ENCODE peak calls at places on chromosomes 3 and 15, in eight cellular contexts. D, Q, I, X, T, U, R and J are unnamed samples.
A peak's percentile ranks its signal among the peaks of the same experiment; 100 is the strongest.

GRCh38 chr15:43251863-43252241 is 14.9 kb downstream of the TGM5 start:
- DNase-seq in I (no peak), U (no peak), X (no peak), D (no peak), Q (no peak), R (no peak), T (no peak), J (no peak)

GRCh38 chr15:39468828-39469227 is 112.1 kb upstream of the THBS1 start:
- DNase-seq in D (peak; percentile 31), Q (no peak), X (no peak), I (no peak), T (no peak), R (no peak), U (no peak), J (no peak)

GRCh38 chr3:183541235-183541655 is 14.3 kb downstream of the KLHL6 start:
- DNase-seq in Q (no peak), U (no peak), R (no peak), X (no peak), T (no peak), I (no peak), D (no peak), J (no peak)

GRCh38 chr3:163422671-163423070 is 1655.6 kb downstream of the SI start:
- DNase-seq in D (no peak), R (no peak), I (no peak), Q (no peak), T (no peak), U (peak; percentile 9), X (no peak), J (no peak)

GRCh38 chr3:47362704-47363103 is 18.1 kb upstream of the PTPN23 start:
- DNase-seq in T (no peak), Q (no peak), R (no peak), D (no peak), U (no peak), I (no peak), X (no peak), J (no peak)

GRCh38 chr15:49041406-49041805 is 4.8 kb downstream of the SECISBP2L start:
- DNase-seq in D (no peak), U (no peak), X (no peak), T (no peak), I (no peak), Q (no peak), R (peak; percentile 40), J (no peak)

GRCh38 chr3:13750215-13750614 is 129.7 kb downstream of the WNT7A start:
- DNase-seq in Q (no peak), U (no peak), I (no peak), T (no peak), R (no peak), X (no peak), D (no peak), J (no peak)

GRCh38 chr15:69253156-69253555 is 45.6 kb upstream of the PAQR5 start:
- DNase-seq in Q (no peak), X (no peak), T (no peak), D (peak; percentile 80), I (peak; percentile 48), R (peak; percentile 92), U (no peak), J (peak; percentile 84)

GRCh38 chr15:70772402-70772801 is 9.0 kb upstream of the UACA start:
- DNase-seq in I (no peak), T (no peak), R (no peak), X (no peak), Q (no peak), U (no peak), D (no peak), J (no peak)

GRCh38 chr15:99241752-99242151 is 7.6 kb downstream of the TTC23 start:
- DNase-seq in D (no peak), I (no peak), Q (no peak), R (no peak), X (no peak), U (no peak), T (no peak), J (no peak)

GRCh38 chr3:132268956-132269355 is 48.3 kb upstream of the ACP3 start:
- DNase-seq in U (peak; percentile 8), D (peak; percentile 78), T (no peak), I (no peak), Q (no peak), R (peak; percentile 34), X (no peak), J (no peak)

GRCh38 chr3:33093847-33094246 is 3.1 kb downstream of the GLB1 start:
- DNase-seq in X (no peak), U (no peak), R (no peak), D (no peak), Q (no peak), T (no peak), I (no peak), J (no peak)

GRCh38 chr3:104425416-104425815 is 941.3 kb upstream of the ALCAM start:
- DNase-seq in R (no peak), D (no peak), U (no peak), Q (no peak), T (no peak), X (no peak), I (no peak), J (no peak)

GRCh38 chr3:63585927-63586326 is 66.5 kb upstream of the SNTN start:
- DNase-seq in X (no peak), D (no peak), R (no peak), Q (no peak), U (no peak), T (no peak), I (no peak), J (no peak)

GRCh38 chr3:12716605-12717121 is 42.4 kb downstream of the TMEM40 start:
- DNase-seq in Q (no peak), R (peak; percentile 38), X (no peak), I (no peak), D (peak; percentile 71), U (no peak), T (no peak), J (no peak)

GRCh38 chr3:46713048-46713897 is 4.4 kb downstream of the PRSS50 start:
- DNase-seq in Q (no peak), U (no peak), D (no peak), T (peak; percentile 2), I (peak; percentile 2), R (no peak), X (no peak), J (no peak)

GRCh38 chr3:105493305-105493892 is 126.7 kb downstream of the ALCAM start:
- DNase-seq in X (no peak), Q (no peak), D (no peak), T (no peak), R (no peak), I (no peak), U (peak; percentile 22), J (no peak)

GRCh38 chr3:141726483-141726882 is 11.6 kb upstream of the RNF7 start:
- DNase-seq in D (no peak), X (no peak), Q (no peak), T (no peak), R (no peak), U (no peak), I (no peak), J (no peak)

DNA sequence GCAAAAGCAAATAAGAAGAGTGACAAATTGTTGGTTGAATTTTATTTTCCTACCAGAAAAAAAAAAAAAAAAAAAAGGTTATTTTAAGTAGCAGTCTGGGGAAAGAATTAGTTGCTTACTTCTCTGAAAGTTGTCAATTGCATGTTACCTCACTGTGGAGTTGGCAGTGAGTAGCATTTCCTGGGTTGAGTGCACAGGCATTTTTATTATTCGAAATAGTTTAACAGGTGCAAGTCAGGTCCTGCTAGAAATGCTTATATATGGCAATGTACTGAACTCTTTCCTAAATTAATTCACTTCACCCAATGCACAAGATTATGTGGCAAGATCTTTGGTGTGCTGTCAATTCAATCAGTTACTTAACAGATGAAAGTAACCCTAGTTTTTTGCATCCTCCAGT is 680.6 kb downstream of the EPHA3 start:
- DNase-seq in U (no peak), R (no peak), I (no peak), T (no peak), Q (no peak), D (no peak), X (no peak), J (no peak)
- H3K4me3 ChIP-seq in U (no peak overlapping the region), R (no peak overlapping the region), I (no peak overlapping the region), T (no peak overlapping the region), Q (no peak overlapping the region), D (no peak overlapping the region), X (no peak overlapping the region), J (no peak overlapping the region)

DNA sequence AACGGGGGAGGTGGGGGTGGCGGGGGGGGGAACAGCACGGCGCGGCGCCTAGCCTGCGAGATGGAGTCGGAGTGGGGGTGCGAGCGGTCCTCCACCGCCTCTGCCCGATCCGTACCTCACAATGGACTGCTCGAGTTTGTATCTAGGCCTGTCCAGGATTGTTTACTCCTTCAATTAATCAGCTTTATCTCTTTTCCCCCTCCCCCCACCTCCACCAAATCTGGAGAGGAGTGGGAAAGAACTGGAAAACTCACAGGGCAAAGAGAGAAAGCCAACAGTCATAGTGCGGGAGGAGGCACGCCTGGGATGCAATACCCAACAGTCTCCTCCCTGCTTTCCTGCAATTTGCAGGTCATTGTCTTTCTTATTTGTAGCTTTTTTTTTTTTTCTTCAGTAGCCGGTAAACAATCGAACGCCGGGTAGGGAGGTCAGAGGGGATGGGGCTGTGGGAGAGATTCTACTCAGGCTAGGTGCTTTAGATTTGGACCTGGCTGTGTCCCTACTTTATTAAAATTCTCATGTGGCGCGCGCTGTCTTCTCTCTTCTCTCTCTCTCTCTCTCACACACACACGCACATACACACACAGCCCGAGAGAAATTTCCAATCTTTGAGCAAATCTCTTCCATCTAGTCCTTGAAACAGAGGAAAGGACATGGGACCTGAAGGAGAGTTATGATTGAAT is 6.9 kb upstream of the MEIS2 start:
- DNase-seq in D (no peak), T (peak; percentile 63), U (peak; percentile 66), R (peak; percentile 73), X (no peak), Q (no peak), I (peak; percentile 36), J (no peak)
- H3K4me3 ChIP-seq in D (no peak overlapping the region), T (peak overlapping the region; percentile 52), U (peak overlapping the region; percentile 69), R (peak overlapping the region; percentile 61), X (no peak overlapping the region), Q (no peak overlapping the region), I (peak overlapping the region; percentile 62), J (no peak overlapping the region)

GRCh38 chr3:49028673-49029562 is at the start of gene IMPDH2:
- DNase-seq in X (peak; percentile 91), R (peak; percentile 91), I (peak; percentile 98), D (peak; percentile 94), U (peak; percentile 92), T (peak; percentile 92), Q (peak; percentile 94), J (peak; percentile 57)

GRCh38 chr3:49028298-49028672 is 913 bp downstream of the IMPDH2 start:
- DNase-seq in T (no peak), R (no peak), D (no peak), U (no peak), I (no peak), Q (no peak), X (no peak), J (no peak)

GRCh38 chr3:49027634-49028033 is 1.6 kb downstream of the IMPDH2 start:
- DNase-seq in U (no peak), X (no peak), Q (no peak), T (no peak), D (no peak), R (no peak), I (no peak), J (no peak)

GRCh38 chr3:49030331-49030730 is 1.1 kb upstream of the IMPDH2 start:
- DNase-seq in X (no peak), T (no peak), D (no peak), Q (no peak), U (no peak), R (no peak), I (no peak), J (no peak)

GRCh38 chr3:49029563-49029884 is 326 bp upstream of the IMPDH2 start:
- DNase-seq in T (no peak), U (no peak), R (no peak), Q (no peak), I (no peak), D (no peak), X (no peak), J (no peak)
- H3K4me3 ChIP-seq in T (peak overlapping the region; percentile 78), U (peak overlapping the region; percentile 62), R (peak overlapping the region; percentile 32), Q (peak overlapping the region; percentile 66), I (no peak overlapping the region), D (peak overlapping the region; percentile 81), X (peak overlapping the region; percentile 52), J (peak overlapping the region; percentile 99)

GRCh38 chr3:7410782-7411181 is 549.9 kb downstream of the GRM7 start:
- DNase-seq in Q (no peak), D (no peak), I (no peak), T (no peak), U (no peak), X (no peak), R (no peak), J (no peak)
- H3K4me3 ChIP-seq in Q (no peak overlapping the region), D (no peak overlapping the region), I (no peak overlapping the region), T (no peak overlapping the region), U (no peak overlapping the region), X (no peak overlapping the region), R (no peak overlapping the region), J (no peak overlapping the region)